ENCODE peak calls at places on chromosomes 5 and 9, in seven cellular contexts. Y is HepG2, R is K562, A is SK-N-SH, K is GM12878, S is HCT116, H is H1. T is an unnamed sample.

GRCh38 chr5:111948517-111948916 is 191.5 kb upstream of the NREP start:
- DNase-seq in Y (no peak), R (no peak), A (no peak), K (no peak), S (peak; percentile 2), H (no peak), T (no peak)

GRCh38 chr9:125674981-125675973 is 31.7 kb downstream of the MAPKAP1 start:
- DNase-seq in Y (peak; percentile 51), R (no peak), A (no peak), K (no peak), S (peak; percentile 58), H (no peak), T (no peak)

GRCh38 chr5:141617682-141618029 is 1.1 kb downstream of the DIAPH1 start:
- DNase-seq in Y (no peak), R (no peak), A (no peak), K (no peak), S (no peak), H (no peak), T (no peak)

GRCh38 chr9:21616082-21616778 is 134.1 kb upstream of the IFNE start:
- DNase-seq in Y (no peak), R (no peak), A (no peak), K (no peak), S (peak; percentile 93), H (no peak), T (no peak)

GRCh38 chr5:147055850-147056523 is 177.4 kb upstream of the PPP2R2B start:
- DNase-seq in Y (no peak), R (no peak), A (peak; percentile 18), K (no peak), S (no peak), H (no peak), T (no peak)

GRCh38 chr5:34998058-34998789 is 49.5 kb downstream of the AGXT2 start:
- DNase-seq in Y (no peak), R (no peak), A (no peak), K (no peak), S (no peak), H (no peak), T (no peak)

GRCh38 chr5:179060116-179061008 is at the start of gene ZNF354C:
- DNase-seq in Y (no peak), R (no peak), A (peak; percentile 95), K (no peak), S (no peak), H (peak; percentile 33), T (peak; percentile 91)

GRCh38 chr5:81779125-81779934 is 28.4 kb upstream of the SSBP2 start:
- DNase-seq in Y (no peak), R (no peak), A (peak; percentile 27), K (peak; percentile 23), S (no peak), H (no peak), T (no peak)

GRCh38 chr5:56833325-56833724 is 18.0 kb downstream of the MAP3K1 start:
- DNase-seq in Y (no peak), R (no peak), A (no peak), K (no peak), S (no peak), H (no peak), T (peak; percentile 56)
- TF ChIP-seq JUND in Y (no peak), R (no peak), A (no peak), K (no peak), S (no peak), H (no peak), T (no peak)

GRCh38 chr9:69186841-69187611 is 12.9 kb downstream of the TJP2 start:
- DNase-seq in Y (no peak), R (peak; percentile 59), A (no peak), K (no peak), S (no peak), H (no peak), T (no peak)

GRCh38 chr9:69180200-69180599 is 6.1 kb downstream of the TJP2 start:
- DNase-seq in Y (no peak), R (no peak), A (no peak), K (no peak), S (no peak), H (no peak), T (no peak)

GRCh38 chr9:69180670-69181069 is 6.6 kb downstream of the TJP2 start:
- DNase-seq in Y (peak; percentile 93), R (peak; percentile 90), A (peak; percentile 74), K (no peak), S (peak; percentile 83), H (no peak), T (no peak)

GRCh38 chr9:69181908-69182353 is 7.9 kb downstream of the TJP2 start:
- DNase-seq in Y (no peak), R (no peak), A (no peak), K (no peak), S (no peak), H (no peak), T (no peak)

DNA sequence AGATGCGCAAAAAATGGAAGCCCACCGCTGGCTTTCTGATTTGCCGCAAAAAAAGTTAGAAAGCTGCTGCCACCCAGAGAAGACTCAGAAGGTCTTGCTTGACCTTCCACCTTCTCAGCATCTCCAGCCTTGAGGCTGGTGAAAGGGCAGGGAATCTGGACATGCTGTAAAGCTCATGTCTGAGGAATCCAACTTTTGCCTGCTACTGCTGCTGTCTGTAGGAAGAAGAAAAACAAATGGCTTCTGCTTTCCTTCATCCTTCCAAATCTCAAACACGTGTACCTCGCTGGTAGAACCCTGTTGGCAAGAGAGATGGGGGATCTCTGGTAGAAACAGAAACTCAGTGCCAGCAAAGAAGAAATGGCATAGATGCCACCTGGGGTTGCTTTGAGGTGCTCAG is 10.2 kb downstream of the TJP2 start:
- DNase-seq in Y (no peak), R (no peak), A (no peak), K (no peak), S (no peak), H (no peak), T (no peak)
- TF ChIP-seq JUND in Y (no peak), R (no peak), A (no peak), K (no peak), S (no peak), H (no peak), T (no peak)

GRCh38 chr5:5271606-5272321 is 131.6 kb downstream of the ADAMTS16 start:
- DNase-seq in Y (no peak), R (no peak), A (peak; percentile 65), K (no peak), S (no peak), H (no peak), T (no peak)

GRCh38 chr5:5270161-5270560 is 130.0 kb downstream of the ADAMTS16 start:
- DNase-seq in Y (no peak), R (no peak), A (no peak), K (no peak), S (no peak), H (no peak), T (no peak)

GRCh38 chr5:5273398-5273797 is 133.3 kb downstream of the ADAMTS16 start:
- DNase-seq in Y (no peak), R (no peak), A (no peak), K (no peak), S (no peak), H (no peak), T (no peak)

GRCh38 chr5:5273976-5274375 is 133.8 kb downstream of the ADAMTS16 start:
- DNase-seq in Y (no peak), R (no peak), A (no peak), K (no peak), S (no peak), H (no peak), T (no peak)

GRCh38 chr5:5270958-5271605 is 131.0 kb downstream of the ADAMTS16 start:
- DNase-seq in Y (peak; percentile 6), R (no peak), A (peak; percentile 88), K (no peak), S (peak; percentile 57), H (no peak), T (peak; percentile 48)
- TF ChIP-seq JUND in Y (no peak), R (no peak), A (peak; percentile 71), K (no peak), S (no peak), H (no peak), T (no peak)

GRCh38 chr9:128703616-128704355 is 1.5 kb downstream of the PKN3 start:
- DNase-seq in Y (no peak), R (peak; percentile 45), A (peak; percentile 27), K (no peak), S (no peak), H (no peak), T (no peak)
- TF ChIP-seq JUND in Y (no peak), R (no peak), A (no peak), K (no peak), S (no peak), H (no peak), T (no peak)

DNA sequence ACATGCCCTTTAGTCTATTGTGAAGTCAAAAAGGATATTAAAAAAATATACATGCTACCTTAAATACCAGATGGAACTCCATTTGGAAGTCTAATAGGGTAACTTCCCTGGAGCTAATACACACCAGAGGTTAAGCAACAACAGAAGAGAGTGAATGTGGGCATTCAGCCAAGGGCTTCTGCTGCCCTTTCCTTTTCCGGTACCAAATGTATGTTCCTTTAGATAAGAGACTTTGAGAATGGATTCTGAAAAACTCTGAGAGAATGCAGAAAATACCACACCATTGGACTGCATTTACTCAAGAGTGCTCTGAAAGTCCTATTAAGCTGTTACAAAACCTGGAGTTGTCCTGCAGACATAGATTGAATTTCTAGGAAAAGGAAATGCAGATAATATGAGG is 23.8 kb upstream of the TRPM3 start:
- DNase-seq in Y (no peak), R (peak; percentile 8), A (no peak), K (no peak), S (no peak), H (no peak), T (no peak)
- TF ChIP-seq JUND in Y (no peak), R (no peak), A (no peak), K (no peak), S (no peak), H (no peak), T (no peak)

GRCh38 chr9:136936645-136937170 is 7.8 kb downstream of the FBXW5 start:
- DNase-seq in Y (no peak), R (no peak), A (no peak), K (no peak), S (no peak), H (no peak), T (no peak)
- TF ChIP-seq JUND in Y (no peak), R (no peak), A (no peak), K (no peak), S (no peak), H (no peak), T (no peak)

DNA sequence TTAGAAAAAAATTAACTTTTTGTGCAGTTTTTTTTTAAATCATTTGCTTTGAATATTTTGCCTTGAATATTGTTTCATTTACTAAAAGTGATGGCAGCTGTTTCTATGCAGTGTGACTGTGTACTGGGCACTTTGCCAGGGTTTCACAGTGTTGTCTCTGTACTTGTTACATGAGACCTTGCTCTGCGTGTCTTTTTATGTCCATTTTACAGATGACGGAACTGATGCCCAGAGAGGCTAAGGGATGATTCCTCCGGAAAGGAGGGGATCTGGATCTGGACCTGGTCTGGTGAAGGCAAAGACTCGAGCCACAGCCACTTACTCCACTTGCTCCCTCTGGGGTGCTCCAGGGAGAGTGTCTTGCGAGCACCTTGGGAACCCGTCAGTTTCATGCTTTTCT is 124.8 kb upstream of the PTCH1 start:
- DNase-seq in Y (no peak), R (no peak), A (no peak), K (no peak), S (no peak), H (no peak), T (no peak)
- TF ChIP-seq JUND in Y (no peak), R (no peak), A (no peak), K (no peak), S (no peak), H (no peak), T (no peak)

DNA sequence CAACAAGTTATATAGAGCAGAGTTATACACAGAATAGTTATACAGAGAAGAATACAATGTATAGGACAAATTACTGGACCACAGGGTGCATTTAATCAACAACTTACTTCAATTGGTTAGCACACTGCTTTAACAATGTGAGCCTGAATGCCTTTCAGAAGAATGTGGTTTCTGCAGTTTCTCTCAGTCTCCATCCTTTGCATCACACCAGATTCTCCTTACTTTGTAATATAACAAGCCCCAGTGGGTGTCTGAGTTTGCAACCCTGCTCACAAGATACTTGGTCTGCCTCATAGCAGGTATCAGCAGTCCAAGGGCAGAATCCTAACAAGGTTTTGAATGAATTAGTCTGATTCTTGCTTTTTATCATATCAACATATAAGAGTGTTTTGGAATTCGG is 114.6 kb downstream of the GABRB2 start:
- DNase-seq in Y (no peak), R (no peak), A (no peak), K (no peak), S (no peak), H (peak; percentile 9), T (no peak)
- TF ChIP-seq JUND in Y (no peak), R (no peak), A (no peak), K (no peak), S (no peak), H (no peak), T (no peak)